ENCODE peak calls at places on chromosomes 4 and X, in nine cellular contexts. A is retina, V is hypothalamus, F is fibroblast of the aortic adventitia, R is endodermal cell, X is caudate nucleus, T is T-helper 1 cell, L is NCI-H2081, H is left cardiac atrium. S is an unnamed sample.

GRCh38 chr4:138035781-138036258 is 206.3 kb downstream of the SLC7A11 start:
- DNase-seq in A (peak; percentile 43), V (peak; percentile 25), F (peak; percentile 88), R (peak; percentile 64), X (no peak), T (no peak), L (peak; percentile 44), H (no peak), S (peak; percentile 69)

GRCh38 chr4:10526431-10527222 is 69.4 kb upstream of the ZNF518B start:
- DNase-seq in A (no peak), V (no peak), F (no peak), R (peak; percentile 67), X (no peak), T (no peak), L (no peak), H (no peak), S (no peak)

GRCh38 chr4:186021461-186022167 is 47.3 kb upstream of the TLR3 start:
- DNase-seq in A (peak; percentile 75), V (peak; percentile 38), F (peak; percentile 59), R (peak; percentile 85), X (no peak), T (no peak), L (peak; percentile 2), H (no peak), S (no peak)

GRCh38 chr4:23023121-23023520 is 330.4 kb downstream of the GBA3 start:
- DNase-seq in A (no peak), V (no peak), F (no peak), R (no peak), X (no peak), T (no peak), L (peak; percentile 7), H (no peak), S (no peak)

GRCh38 chr4:119518230-119518892 is 110.2 kb downstream of the PDE5A start:
- DNase-seq in A (no peak), V (no peak), F (no peak), R (no peak), X (no peak), T (no peak), L (no peak), H (no peak), S (no peak)

GRCh38 chrX:129599499-129599898 is 55.3 kb downstream of the APLN start:
- DNase-seq in A (no peak), V (no peak), F (no peak), R (no peak), X (no peak), T (no peak), L (no peak), H (no peak), S (no peak)

GRCh38 chr4:2459589-2460349 is 9.1 kb upstream of the RNF4 start:
- DNase-seq in A (no peak), V (no peak), F (no peak), R (no peak), X (no peak), T (no peak), L (no peak), H (no peak), S (no peak)

GRCh38 chr4:122827258-122827887 is 742 bp downstream of the FGF2 start:
- DNase-seq in A (peak; percentile 92), V (no peak), F (peak; percentile 50), R (peak; percentile 73), X (no peak), T (peak; percentile 32), L (peak; percentile 15), H (peak; percentile 63), S (no peak)

GRCh38 chr4:28548549-28548948 is 1687.9 kb downstream of the STIM2 start:
- DNase-seq in A (peak; percentile 50), V (no peak), F (no peak), R (peak; percentile 55), X (no peak), T (no peak), L (no peak), H (no peak), S (no peak)

GRCh38 chr4:107721436-107722090 is 1.5 kb upstream of the PAPSS1 start:
- DNase-seq in A (peak; percentile 38), V (no peak), F (no peak), R (peak; percentile 83), X (no peak), T (no peak), L (no peak), H (peak; percentile 23), S (no peak)

GRCh38 chr4:87896020-87896621 is 63.4 kb downstream of the MEPE start:
- DNase-seq in A (no peak), V (no peak), F (peak; percentile 70), R (peak; percentile 83), X (no peak), T (peak; percentile 41), L (no peak), H (peak; percentile 30), S (peak; percentile 68)

GRCh38 chr4:155403886-155404285 is 27.1 kb upstream of the MAP9 start:
- DNase-seq in A (peak; percentile 16), V (no peak), F (peak; percentile 44), R (no peak), X (no peak), T (no peak), L (peak; percentile 48), H (no peak), S (no peak)